ENCODE peak calls at places on chromosomes 6 and 20, in four cellular contexts. One of them, this sample, is unnamed.

GRCh38 chr6:66533921-66534404 is 826.9 kb upstream of the EYS start:
- DNase-seq in tibial artery: no peak
- DNase-seq in mammary epithelial cell: no peak
- DNase-seq in lung: no peak
- DNase-seq in this sample: no peak

GRCh38 chr20:31576751-31577150 is 28.3 kb upstream of the ID1 start:
- DNase-seq in lung: no peak
- DNase-seq in tibial artery: no peak
- DNase-seq in mammary epithelial cell: no peak
- DNase-seq in this sample: no peak

GRCh38 chr6:7532232-7532631 is 9.2 kb upstream of the DSP start:
- DNase-seq in mammary epithelial cell: peak
- DNase-seq in tibial artery: no peak
- DNase-seq in lung: peak
- DNase-seq in this sample: no peak

GRCh38 chr6:82033631-82034211 is 213.8 kb downstream of the IBTK start:
- DNase-seq in tibial artery: peak
- DNase-seq in lung: no peak
- DNase-seq in mammary epithelial cell: no peak
- DNase-seq in this sample: no peak

GRCh38 chr6:100504786-100505737 is 40.3 kb upstream of the SIM1 start:
- DNase-seq in tibial artery: no peak
- DNase-seq in lung: no peak
- DNase-seq in mammary epithelial cell: peak
- DNase-seq in this sample: no peak

GRCh38 chr6:111852704-111853103 is 20.5 kb downstream of the FYN start:
- DNase-seq in mammary epithelial cell: no peak
- DNase-seq in lung: no peak
- DNase-seq in tibial artery: no peak
- DNase-seq in this sample: no peak

GRCh38 chr20:42277203-42277602 is 659.0 kb upstream of the CHD6 start:
- DNase-seq in tibial artery: no peak
- DNase-seq in lung: no peak
- DNase-seq in mammary epithelial cell: no peak
- DNase-seq in this sample: peak

GRCh38 chr20:43949741-43950618 is 35.3 kb downstream of the TOX2 start:
- DNase-seq in tibial artery: peak
- DNase-seq in mammary epithelial cell: no peak
- DNase-seq in lung: peak
- DNase-seq in this sample: no peak

GRCh38 chr20:24339179-24339578 is 130.2 kb upstream of the SYNDIG1 start:
- DNase-seq in tibial artery: no peak
- DNase-seq in lung: no peak
- DNase-seq in mammary epithelial cell: peak
- DNase-seq in this sample: no peak

GRCh38 chr20:50538276-50538675 is 28.1 kb downstream of the PTPN1 start:
- DNase-seq in lung: no peak
- DNase-seq in mammary epithelial cell: no peak
- DNase-seq in tibial artery: no peak
- DNase-seq in this sample: no peak

GRCh38 chr6:101226677-101227135 is 166.8 kb upstream of the GRIK2 start:
- DNase-seq in lung: no peak
- DNase-seq in mammary epithelial cell: peak
- DNase-seq in tibial artery: no peak
- DNase-seq in this sample: no peak

GRCh38 chr20:38117635-38118034 is 47.4 kb downstream of the TGM2 start:
- DNase-seq in lung: no peak
- DNase-seq in tibial artery: no peak
- DNase-seq in mammary epithelial cell: peak
- DNase-seq in this sample: no peak

GRCh38 chr20:20233041-20233514 is 134.8 kb upstream of the INSM1 start:
- DNase-seq in lung: no peak
- DNase-seq in mammary epithelial cell: no peak
- DNase-seq in tibial artery: no peak
- DNase-seq in this sample: no peak

GRCh38 chr6:39225543-39225942 is 3.7 kb downstream of the KCNK5 start:
- DNase-seq in lung: no peak
- DNase-seq in tibial artery: no peak
- DNase-seq in mammary epithelial cell: no peak
- DNase-seq in this sample: no peak

GRCh38 chr6:3788408-3789017 is 37.0 kb upstream of the PXDC1 start:
- DNase-seq in tibial artery: no peak
- DNase-seq in mammary epithelial cell: no peak
- DNase-seq in lung: no peak
- DNase-seq in this sample: no peak

GRCh38 chr6:115972679-115973078 is 88.0 kb downstream of the FRK start:
- DNase-seq in mammary epithelial cell: no peak
- DNase-seq in tibial artery: no peak
- DNase-seq in lung: no peak
- DNase-seq in this sample: no peak

GRCh38 chr6:53811082-53811481 is 16.3 kb downstream of the LRRC1 start:
- DNase-seq in lung: peak
- DNase-seq in mammary epithelial cell: peak
- DNase-seq in tibial artery: no peak
- DNase-seq in this sample: no peak

GRCh38 chr6:84197708-84198107 is 29.7 kb downstream of the CEP162 start:
- DNase-seq in tibial artery: no peak
- DNase-seq in mammary epithelial cell: no peak
- DNase-seq in lung: no peak
- DNase-seq in this sample: no peak

GRCh38 chr6:149032599-149033405 is 284.7 kb upstream of the TAB2 start:
- DNase-seq in lung: no peak
- DNase-seq in tibial artery: no peak
- DNase-seq in mammary epithelial cell: peak
- DNase-seq in this sample: no peak

GRCh38 chr6:34922177-34922663 is 33.2 kb downstream of the ANKS1A start:
- DNase-seq in tibial artery: no peak
- DNase-seq in lung: no peak
- DNase-seq in mammary epithelial cell: peak
- DNase-seq in this sample: no peak

GRCh38 chr6:76742919-76743318 is 670.5 kb upstream of the IMPG1 start:
- DNase-seq in lung: no peak
- DNase-seq in tibial artery: no peak
- DNase-seq in mammary epithelial cell: peak
- DNase-seq in this sample: no peak

GRCh38 chr6:31139599-31139998 is 733 bp upstream of the PSORS1C2 start:
- DNase-seq in tibial artery: no peak
- DNase-seq in lung: no peak
- DNase-seq in mammary epithelial cell: no peak
- DNase-seq in this sample: no peak

GRCh38 chr20:3826420-3826819 is 6.1 kb downstream of the AP5S1 start:
- DNase-seq in mammary epithelial cell: no peak
- DNase-seq in tibial artery: no peak
- DNase-seq in lung: no peak
- DNase-seq in this sample: no peak

GRCh38 chr6:36703081-36703606 is 5.5 kb downstream of the RAB44 start:
- DNase-seq in lung: no peak
- DNase-seq in tibial artery: no peak
- DNase-seq in mammary epithelial cell: no peak
- DNase-seq in this sample: no peak

GRCh38 chr6:36442083-36442670 is 477 bp downstream of the PXT1 start:
- DNase-seq in mammary epithelial cell: no peak
- DNase-seq in lung: no peak
- DNase-seq in tibial artery: no peak
- DNase-seq in this sample: no peak

GRCh38 chr20:14963262-14963663 is 625.9 kb upstream of the FLRT3 start:
- DNase-seq in mammary epithelial cell: peak
- DNase-seq in tibial artery: no peak
- DNase-seq in lung: no peak
- DNase-seq in this sample: no peak

GRCh38 chr6:154950979-154951378 is 44.1 kb upstream of the TIAM2 start:
- DNase-seq in mammary epithelial cell: no peak
- DNase-seq in lung: no peak
- DNase-seq in tibial artery: no peak
- DNase-seq in this sample: no peak
- H3K27ac ChIP-seq in mammary epithelial cell: no peak
- H3K27ac ChIP-seq in lung: no peak
- H3K27ac ChIP-seq in tibial artery: no peak
- H3K27ac ChIP-seq in this sample: no peak

DNA sequence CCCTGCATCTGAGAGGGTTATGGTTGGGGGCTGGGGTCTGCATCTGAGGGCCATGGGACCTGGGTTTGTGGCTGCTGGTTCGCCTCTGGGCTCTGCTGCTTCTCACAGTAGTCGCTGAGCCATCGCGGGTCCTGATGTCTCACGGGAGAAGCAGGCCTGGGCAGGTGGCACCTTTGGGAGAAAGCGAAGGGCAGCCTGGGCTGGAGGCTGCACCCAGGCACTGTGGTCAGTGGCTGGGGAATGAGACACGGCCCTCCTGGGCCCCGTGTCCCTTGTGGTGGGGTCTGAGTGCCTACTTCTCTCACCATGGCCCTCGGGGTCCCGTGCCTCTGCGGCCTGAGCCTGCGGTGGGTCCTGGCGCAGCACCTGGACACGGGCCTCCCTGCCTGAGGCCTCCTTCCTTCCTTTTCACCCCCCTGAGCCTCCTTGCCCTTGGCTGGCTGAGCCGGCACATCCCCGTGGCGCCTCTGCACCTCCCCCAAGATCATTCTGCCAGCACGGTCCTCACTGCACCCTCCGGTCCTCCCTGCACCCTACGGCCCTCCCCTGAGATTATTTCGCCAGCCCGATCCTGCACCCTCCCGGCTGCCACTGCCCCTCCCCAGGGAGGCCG is 206.0 kb downstream of the ERMARD start:
- DNase-seq in tibial artery: no peak
- DNase-seq in mammary epithelial cell: no peak
- DNase-seq in lung: no peak
- DNase-seq in this sample: no peak
- H3K4me3 ChIP-seq in tibial artery: no peak
- H3K4me3 ChIP-seq in mammary epithelial cell: no peak
- H3K4me3 ChIP-seq in lung: no peak
- H3K4me3 ChIP-seq in this sample: no peak

GRCh38 chr20:62040381-62040922 is 25.2 kb downstream of the TAF4 start:
- DNase-seq in lung: no peak
- DNase-seq in mammary epithelial cell: no peak
- DNase-seq in tibial artery: no peak
- DNase-seq in this sample: no peak
- TF ChIP-seq CTCF in lung: no peak
- TF ChIP-seq CTCF in mammary epithelial cell: no peak
- TF ChIP-seq CTCF in tibial artery: no peak
- TF ChIP-seq CTCF in this sample: no peak

GRCh38 chr6:33081098-33081824 is 5.5 kb downstream of the HLA-DPB1 start:
- DNase-seq in mammary epithelial cell: no peak
- DNase-seq in lung: no peak
- DNase-seq in tibial artery: no peak
- DNase-seq in this sample: peak
- H3K27ac ChIP-seq in mammary epithelial cell: no peak
- H3K27ac ChIP-seq in lung: peak
- H3K27ac ChIP-seq in tibial artery: peak
- H3K27ac ChIP-seq in this sample: peak

GRCh38 chr6:90285611-90286381 is 10.8 kb downstream of the BACH2 start:
- DNase-seq in mammary epithelial cell: peak
- DNase-seq in lung: peak
- DNase-seq in tibial artery: peak
- DNase-seq in this sample: peak
- H3K4me3 ChIP-seq in mammary epithelial cell: no peak
- H3K4me3 ChIP-seq in lung: no peak
- H3K4me3 ChIP-seq in tibial artery: no peak
- H3K4me3 ChIP-seq in this sample: peak

DNA sequence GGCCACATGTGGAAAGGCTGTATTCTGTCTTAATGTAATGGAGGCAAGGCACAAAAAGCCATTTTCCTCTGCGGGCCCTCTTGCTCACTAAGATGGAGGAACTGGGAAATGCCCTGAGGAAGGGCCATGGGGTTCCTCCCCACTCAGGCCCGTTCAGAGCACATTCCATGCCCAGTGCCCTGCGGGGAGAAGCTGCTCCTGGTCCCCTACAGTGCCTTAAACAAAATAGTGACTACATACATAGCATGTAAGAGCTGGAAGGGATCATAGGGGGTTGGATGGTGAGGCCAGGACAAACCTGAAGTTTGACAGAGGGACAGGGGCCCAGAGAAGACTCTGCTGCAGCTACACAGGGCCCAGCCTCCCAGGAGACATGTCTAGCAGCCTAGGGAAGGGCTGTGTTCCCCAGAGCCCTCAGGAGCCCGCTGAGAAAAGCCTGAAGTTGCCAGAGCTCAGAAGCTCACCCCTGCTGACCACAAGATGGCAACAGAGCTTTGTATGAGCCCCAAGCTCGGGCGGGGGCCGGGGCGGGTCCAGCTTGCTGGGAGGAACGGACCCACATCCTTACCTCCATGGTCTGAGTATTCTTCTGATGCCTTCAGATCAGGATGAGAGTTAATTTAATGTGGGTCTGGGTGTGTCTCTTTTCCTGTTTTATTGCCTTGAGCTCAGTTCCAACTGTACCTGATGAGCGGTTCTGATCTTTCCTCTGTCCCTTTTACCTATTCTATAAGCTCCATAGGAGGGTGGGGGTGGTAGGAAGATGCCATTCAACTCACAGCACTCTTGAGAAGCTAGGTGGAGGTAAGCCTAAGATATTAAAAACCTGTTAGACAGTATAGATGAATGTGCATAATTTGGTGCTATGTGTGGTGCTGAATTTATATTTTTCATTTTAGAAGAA is 242.9 kb downstream of the CDC5L start:
- DNase-seq in lung: no peak
- DNase-seq in mammary epithelial cell: peak
- DNase-seq in tibial artery: no peak
- DNase-seq in this sample: no peak
- TF ChIP-seq CTCF in lung: no peak
- TF ChIP-seq CTCF in mammary epithelial cell: peak
- TF ChIP-seq CTCF in tibial artery: peak
- TF ChIP-seq CTCF in this sample: peak

DNA sequence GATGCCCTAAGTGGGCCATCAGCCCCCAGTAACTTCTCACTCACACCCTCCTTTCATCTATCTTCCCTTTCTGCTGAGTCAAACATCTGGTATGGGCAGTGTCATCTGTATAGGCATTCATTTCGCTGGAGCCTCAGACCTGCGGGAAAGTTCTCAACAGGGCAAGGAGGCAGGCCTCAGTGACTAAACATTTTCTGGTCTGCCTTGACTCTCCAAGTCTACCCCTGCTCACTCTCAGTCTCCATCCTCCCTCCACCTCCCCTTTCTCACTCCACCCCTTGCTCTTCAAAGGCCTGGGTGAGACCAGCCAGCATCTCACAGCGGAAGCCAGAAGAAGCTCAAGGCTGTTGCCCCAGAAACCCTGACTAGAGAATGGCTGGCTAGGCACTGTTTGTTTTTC is 105.0 kb upstream of the BEND6 start:
- DNase-seq in tibial artery: no peak
- DNase-seq in mammary epithelial cell: peak
- DNase-seq in lung: no peak
- DNase-seq in this sample: peak
- H3K27ac ChIP-seq in tibial artery: peak
- H3K27ac ChIP-seq in mammary epithelial cell: no peak
- H3K27ac ChIP-seq in lung: no peak
- H3K27ac ChIP-seq in this sample: peak

GRCh38 chr20:21270806-21271205 is 32.3 kb upstream of the XRN2 start:
- DNase-seq in mammary epithelial cell: no peak
- DNase-seq in lung: no peak
- DNase-seq in tibial artery: no peak
- DNase-seq in this sample: no peak
- H3K4me3 ChIP-seq in mammary epithelial cell: no peak
- H3K4me3 ChIP-seq in lung: no peak
- H3K4me3 ChIP-seq in tibial artery: no peak
- H3K4me3 ChIP-seq in this sample: no peak